ENCODE peak calls at places on chromosomes 13 and 19, in nine cellular contexts. One of them, this sample, is unnamed.

GRCh38 chr19:17075860-17076538 is 422 bp downstream of the MYO9B start:
- DNase-seq in SW480: no peak
- DNase-seq in Right ventricle myocardium superior: peak; percentile 61
- DNase-seq in fibroblast of the conjunctiva: no peak
- DNase-seq in cardiac fibroblast: no peak
- DNase-seq in ovary: peak; percentile 48
- DNase-seq in HFFc6: no peak
- DNase-seq in NCI-H2029: no peak
- DNase-seq in A549: peak; percentile 22
- DNase-seq in this sample: peak; percentile 58

GRCh38 chr19:38015216-38015615 is 108.2 kb downstream of the SIPA1L3 start:
- DNase-seq in HFFc6: no peak
- DNase-seq in NCI-H2029: no peak
- DNase-seq in SW480: peak; percentile 34
- DNase-seq in cardiac fibroblast: no peak
- DNase-seq in Right ventricle myocardium superior: no peak
- DNase-seq in ovary: no peak
- DNase-seq in A549: no peak
- DNase-seq in fibroblast of the conjunctiva: no peak
- DNase-seq in this sample: no peak

GRCh38 chr19:54252845-54253244 is 4.2 kb downstream of the LILRB5 start:
- DNase-seq in SW480: no peak
- DNase-seq in HFFc6: no peak
- DNase-seq in ovary: no peak
- DNase-seq in A549: no peak
- DNase-seq in fibroblast of the conjunctiva: no peak
- DNase-seq in Right ventricle myocardium superior: no peak
- DNase-seq in cardiac fibroblast: no peak
- DNase-seq in NCI-H2029: no peak
- DNase-seq in this sample: no peak

GRCh38 chr13:112652512-112653458 is 37.1 kb upstream of the ATP11A start:
- DNase-seq in HFFc6: no peak
- DNase-seq in Right ventricle myocardium superior: no peak
- DNase-seq in fibroblast of the conjunctiva: no peak
- DNase-seq in NCI-H2029: no peak
- DNase-seq in SW480: peak; percentile 9
- DNase-seq in ovary: no peak
- DNase-seq in A549: no peak
- DNase-seq in cardiac fibroblast: no peak
- DNase-seq in this sample: peak; percentile 15

GRCh38 chr13:83325454-83325853 is 556.8 kb downstream of the SLITRK1 start:
- DNase-seq in Right ventricle myocardium superior: no peak
- DNase-seq in HFFc6: peak; percentile 77
- DNase-seq in cardiac fibroblast: peak; percentile 67
- DNase-seq in SW480: no peak
- DNase-seq in NCI-H2029: no peak
- DNase-seq in ovary: no peak
- DNase-seq in fibroblast of the conjunctiva: peak; percentile 40
- DNase-seq in A549: no peak
- DNase-seq in this sample: peak; percentile 90

GRCh38 chr13:102312841-102313240 is 89.0 kb downstream of the FGF14 start:
- DNase-seq in Right ventricle myocardium superior: no peak
- DNase-seq in SW480: no peak
- DNase-seq in fibroblast of the conjunctiva: no peak
- DNase-seq in NCI-H2029: no peak
- DNase-seq in cardiac fibroblast: no peak
- DNase-seq in HFFc6: no peak
- DNase-seq in ovary: no peak
- DNase-seq in A549: no peak
- DNase-seq in this sample: no peak

GRCh38 chr19:50640368-50640767 is 687 bp upstream of the SYT3 start:
- DNase-seq in A549: no peak
- DNase-seq in Right ventricle myocardium superior: no peak
- DNase-seq in HFFc6: no peak
- DNase-seq in fibroblast of the conjunctiva: no peak
- DNase-seq in SW480: no peak
- DNase-seq in cardiac fibroblast: no peak
- DNase-seq in ovary: no peak
- DNase-seq in NCI-H2029: no peak
- DNase-seq in this sample: no peak

GRCh38 chr13:27309967-27310598 is 39.5 kb downstream of the RASL11A start:
- DNase-seq in A549: no peak
- DNase-seq in ovary: no peak
- DNase-seq in fibroblast of the conjunctiva: no peak
- DNase-seq in SW480: peak; percentile 14
- DNase-seq in cardiac fibroblast: peak; percentile 55
- DNase-seq in NCI-H2029: no peak
- DNase-seq in HFFc6: peak; percentile 51
- DNase-seq in Right ventricle myocardium superior: no peak
- DNase-seq in this sample: peak; percentile 54

GRCh38 chr13:108269601-108270328 is at the start of gene TNFSF13B:
- DNase-seq in cardiac fibroblast: peak; percentile 54
- DNase-seq in Right ventricle myocardium superior: peak; percentile 68
- DNase-seq in HFFc6: no peak
- DNase-seq in A549: no peak
- DNase-seq in ovary: no peak
- DNase-seq in fibroblast of the conjunctiva: no peak
- DNase-seq in SW480: no peak
- DNase-seq in NCI-H2029: no peak
- DNase-seq in this sample: peak; percentile 22